ENCODE peak calls at places on chromosomes 3 and 15, in eight cellular contexts. I is iPS-NIHi11; F is MCF 10A; J is activated naive CD8-positive, alpha-beta T cell treated with anti-CD3 and anti-CD28 coated beads, Interleukin-2, amount 50 U/mL, for 24 hours; D is fibroblast of the aortic adventitia; V is LNCaP clone FGC; K is AG08396; Z is T follicular helper cell. U is an unnamed sample.

GRCh38 chr15:71278989-71279756 is 163.9 kb downstream of the THSD4 start:
- DNase-seq in J (no peak), Z (no peak), V (no peak), K (peak; percentile 61), D (peak; percentile 97), F (peak; percentile 97), I (no peak), U (no peak)

GRCh38 chr15:78177447-78177873 is 28.3 kb downstream of the IDH3A start:
- DNase-seq in I (peak; percentile 82), J (peak; percentile 49), F (peak; percentile 52), Z (no peak), K (peak; percentile 40), V (no peak), D (peak; percentile 10), U (no peak)

GRCh38 chr15:93288718-93289117 is 199.7 kb upstream of the RGMA start:
- DNase-seq in Z (no peak), I (no peak), K (no peak), F (no peak), V (no peak), J (no peak), D (no peak), U (no peak)

GRCh38 chr15:70597056-70597603 is 166.2 kb downstream of the UACA start:
- DNase-seq in K (no peak), J (no peak), D (no peak), Z (no peak), I (no peak), V (no peak), F (peak; percentile 63), U (no peak)

GRCh38 chr3:170475091-170475705 is 56.5 kb downstream of the CLDN11 start:
- DNase-seq in F (no peak), K (no peak), Z (no peak), D (peak; percentile 44), V (no peak), I (no peak), J (no peak), U (no peak)

GRCh38 chr3:23002846-23003800 is 200.0 kb upstream of the UBE2E2 start:
- DNase-seq in I (no peak), F (peak; percentile 57), D (peak; percentile 20), J (no peak), V (peak; percentile 50), K (no peak), Z (no peak), U (no peak)

GRCh38 chr3:50572158-50572557 is 2.8 kb downstream of the HEMK1 start:
- DNase-seq in D (peak; percentile 76), K (peak; percentile 80), V (no peak), I (peak; percentile 79), J (peak; percentile 86), F (peak; percentile 74), Z (peak; percentile 71), U (no peak)

GRCh38 chr3:186167646-186168045 is 58.8 kb upstream of the ETV5 start:
- DNase-seq in F (no peak), V (no peak), K (no peak), J (no peak), I (no peak), Z (no peak), D (no peak), U (no peak)

GRCh38 chr3:144301863-144302262 is 330.2 kb downstream of the DIPK2A start:
- DNase-seq in D (no peak), I (no peak), K (no peak), Z (no peak), F (no peak), J (no peak), V (no peak), U (no peak)

GRCh38 chr3:10552631-10552943 is 47.2 kb upstream of the ATP2B2 start:
- DNase-seq in V (no peak), Z (no peak), D (no peak), J (no peak), F (no peak), I (no peak), K (no peak), U (no peak)

GRCh38 chr3:133962879-133963278 is 66.8 kb downstream of the SLCO2A1 start:
- DNase-seq in I (no peak), K (peak; percentile 83), J (no peak), D (peak; percentile 36), Z (no peak), F (peak; percentile 50), V (no peak), U (no peak)

GRCh38 chr3:40996382-40996781 is 202.9 kb upstream of the CTNNB1 start:
- DNase-seq in D (no peak), Z (no peak), I (peak; percentile 42), J (no peak), K (no peak), V (no peak), F (no peak), U (no peak)

U was measured in chondrocyte.